ENCODE peak calls at places on chromosomes 11 and 22, in five cellular contexts. S, B, V, Q and A are unnamed samples. For H3K4me1 and H3K9me3, the result is how much of the 10 kb centered on the place peaks cover.

GRCh38 chr22:41001722-41002122 is 50.5 kb downstream of the RBX1 start:
- DNase-seq in S (peak), B (no peak), V (no peak), Q (no peak), A (peak)

GRCh38 chr22:45580703-45581381 is 78.2 kb downstream of the FBLN1 start:
- DNase-seq in S (no peak), B (no peak), V (no peak), Q (no peak), A (no peak)

GRCh38 chr11:2913029-2913431 is 16.2 kb downstream of the PHLDA2 start:
- DNase-seq in S (peak), B (no peak), V (no peak), Q (no peak), A (no peak)

GRCh38 chr22:46547883-46548244 is 10.4 kb upstream of the CELSR1 start:
- DNase-seq in S (peak), B (peak), V (no peak), Q (peak), A (no peak)

GRCh38 chr11:56509439-56509838 is 18.3 kb upstream of the OR5M8 start:
- DNase-seq in S (no peak), B (no peak), V (no peak), Q (no peak), A (no peak)

GRCh38 chr11:45444796-45445195 is 158.7 kb upstream of the SYT13 start:
- DNase-seq in S (peak), B (no peak), V (no peak), Q (no peak), A (no peak)

GRCh38 chr11:36088234-36088975 is 144.5 kb downstream of the LDLRAD3 start:
- DNase-seq in S (no peak), B (no peak), V (no peak), Q (no peak), A (no peak)

GRCh38 chr11:35798983-35799382 is 136.4 kb downstream of the TRIM44 start:
- DNase-seq in S (peak), B (no peak), V (no peak), Q (no peak), A (no peak)

GRCh38 chr11:45410391-45411215 is 124.5 kb upstream of the SYT13 start:
- DNase-seq in S (no peak), B (no peak), V (no peak), Q (no peak), A (no peak)

GRCh38 chr11:34169664-34170063 is 64.2 kb downstream of the NAT10 start:
- DNase-seq in S (no peak), B (no peak), V (no peak), Q (no peak), A (no peak)

DNA sequence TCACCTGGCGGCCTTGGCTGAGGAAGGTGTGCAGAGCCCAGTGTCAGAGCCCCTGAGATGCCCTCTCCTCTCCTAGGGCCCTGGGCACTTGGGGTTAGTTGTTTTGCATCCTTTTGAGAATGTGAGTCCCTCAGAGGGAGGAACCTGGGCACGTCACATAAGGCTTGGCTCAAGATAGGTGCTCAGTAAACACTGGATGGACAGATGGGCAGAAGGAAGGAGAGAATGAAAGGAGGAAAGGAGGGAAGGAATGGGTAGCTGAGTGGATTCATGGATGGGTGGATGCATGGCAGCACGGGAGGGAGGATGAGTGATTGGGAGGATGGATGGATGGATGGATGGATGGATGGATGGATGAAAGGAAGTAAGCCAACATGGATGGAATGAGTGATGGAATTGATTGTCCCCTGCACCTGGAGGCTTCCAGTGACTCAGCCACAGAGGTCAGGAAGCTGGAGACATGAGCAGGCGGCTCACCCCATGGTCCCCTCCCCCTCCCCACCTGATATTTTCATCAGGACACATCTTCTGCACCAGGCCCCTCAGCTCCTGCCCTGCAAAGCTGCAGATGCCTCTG is 62.2 kb downstream of the IGLL1 start:
- DNase-seq in S (no peak), B (no peak), V (no peak), Q (no peak), A (no peak)
- H3K4me1 ChIP-seq in S (under half), B (under half), V (under half), Q (under half), A (under half)

GRCh38 chr11:68375337-68375736 is 62.9 kb downstream of the LRP5 start:
- DNase-seq in S (no peak), B (no peak), V (no peak), Q (no peak), A (no peak)
- H3K4me3 ChIP-seq in S (no peak), B (no peak), V (no peak), Q (no peak), A (no peak)

DNA sequence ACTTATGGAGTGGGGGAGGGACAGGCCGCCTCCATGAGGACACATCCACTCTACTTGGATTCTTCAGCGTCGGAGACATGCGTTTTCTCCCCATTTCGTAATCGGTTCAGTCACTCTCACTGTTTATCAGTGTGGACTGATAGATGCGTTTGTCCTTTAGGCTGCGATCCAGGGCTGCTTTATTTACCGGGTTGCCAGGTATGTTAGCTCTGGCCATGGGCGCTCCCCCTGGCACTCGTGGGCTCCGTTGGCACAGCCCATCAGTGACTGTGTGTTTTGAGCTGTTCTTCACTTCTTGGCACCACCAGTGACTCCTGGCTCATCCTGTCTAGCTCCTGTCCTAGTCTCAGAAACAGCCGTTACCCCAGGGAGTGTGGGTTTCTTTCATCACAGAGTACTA is 1203.3 kb downstream of the BRD1 start:
- DNase-seq in S (peak), B (no peak), V (no peak), Q (no peak), A (no peak)
- H3K9me3 ChIP-seq in S (under half), B (under half), V (under half), Q (under half), A (under half)

DNA sequence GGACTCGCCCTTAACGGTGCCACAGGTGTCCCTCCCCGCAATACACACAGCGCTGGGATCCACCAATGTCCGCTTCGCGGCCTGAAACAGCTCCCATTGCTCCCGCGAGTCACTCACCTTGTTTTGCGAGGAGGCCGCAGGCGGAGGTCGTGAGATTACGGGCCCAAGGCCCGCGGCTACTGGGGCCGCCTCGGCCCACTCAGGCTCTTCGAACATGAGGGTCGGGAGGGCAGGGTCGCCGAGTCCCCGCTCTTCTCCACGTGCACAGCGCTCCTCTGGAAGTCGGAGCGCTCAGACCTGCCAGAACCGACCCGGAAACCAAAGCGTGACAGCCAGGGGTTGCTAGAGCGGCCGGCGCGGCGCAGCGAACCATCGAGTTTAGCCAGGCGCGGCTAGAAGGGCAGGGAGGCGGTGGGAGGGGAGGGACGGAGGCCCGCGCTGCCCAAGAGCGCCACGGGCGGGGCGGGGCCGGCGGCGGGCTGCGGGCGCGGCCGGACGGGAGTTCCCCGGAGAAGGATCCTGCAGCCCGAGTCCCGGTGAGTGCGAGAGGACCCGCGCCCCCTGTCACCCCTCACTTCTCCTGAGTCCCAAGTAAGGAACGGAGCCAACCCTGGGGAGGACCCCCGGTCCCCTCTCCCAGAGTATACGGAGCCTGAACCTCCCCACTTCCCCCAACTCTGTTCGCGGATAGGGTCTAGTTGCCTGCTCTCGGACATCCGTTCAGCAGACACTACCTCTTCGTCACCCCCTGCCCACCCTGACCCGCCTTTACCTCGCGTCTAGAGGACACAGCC is at the start of the genes ILK and RRP8:
- DNase-seq in S (peak), B (peak), V (peak), Q (peak), A (peak)
- H3K4me1 ChIP-seq in S (half or more), B (under half), V (under half), Q (half or more), A (under half)

DNA sequence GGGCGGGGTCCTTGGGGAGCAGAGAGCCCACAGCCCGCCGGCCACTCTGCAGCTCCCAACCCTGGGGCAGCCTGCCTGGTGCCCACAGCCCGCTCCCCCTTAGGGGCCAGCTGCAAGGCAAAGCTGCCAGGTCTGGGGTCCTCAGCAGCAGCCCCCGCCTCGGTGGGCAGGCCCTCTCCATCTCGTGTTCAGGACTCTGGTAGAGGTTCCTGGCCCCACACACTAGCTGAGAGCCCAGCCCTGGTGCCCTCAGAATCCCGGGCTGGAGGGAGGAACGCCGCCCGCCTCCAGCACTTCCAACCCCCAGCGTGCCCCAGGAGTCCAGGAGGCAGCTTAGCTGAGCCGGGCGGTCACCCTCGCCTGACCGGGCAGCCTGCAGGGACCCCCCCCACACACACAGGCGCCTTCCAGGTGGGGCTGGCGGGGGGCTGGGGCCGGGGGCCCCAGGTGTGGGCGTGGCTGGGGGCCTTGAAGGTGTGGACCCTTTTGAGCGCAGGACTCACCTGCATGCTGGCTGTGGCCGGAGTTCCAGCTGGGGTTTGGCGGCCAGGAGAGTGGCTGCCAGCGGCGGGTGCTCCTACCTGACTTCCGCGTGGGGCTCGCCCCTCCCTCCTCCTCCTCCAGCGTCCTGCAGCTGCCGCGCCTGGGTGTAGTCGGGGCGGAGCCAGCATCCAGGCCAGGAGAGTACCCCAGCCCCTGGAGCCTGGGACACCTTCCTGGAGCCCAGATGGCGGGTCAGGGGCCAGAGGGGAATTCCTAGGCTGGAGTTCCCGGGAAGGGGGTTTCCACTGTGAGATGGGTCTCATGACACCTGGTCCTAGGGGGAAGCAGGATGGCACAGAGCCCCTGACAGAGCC is at the start of gene ANO9:
- DNase-seq in S (peak), B (no peak), V (peak), Q (no peak), A (peak)
- H3K4me3 ChIP-seq in S (peak), B (no peak), V (peak), Q (no peak), A (peak)

DNA sequence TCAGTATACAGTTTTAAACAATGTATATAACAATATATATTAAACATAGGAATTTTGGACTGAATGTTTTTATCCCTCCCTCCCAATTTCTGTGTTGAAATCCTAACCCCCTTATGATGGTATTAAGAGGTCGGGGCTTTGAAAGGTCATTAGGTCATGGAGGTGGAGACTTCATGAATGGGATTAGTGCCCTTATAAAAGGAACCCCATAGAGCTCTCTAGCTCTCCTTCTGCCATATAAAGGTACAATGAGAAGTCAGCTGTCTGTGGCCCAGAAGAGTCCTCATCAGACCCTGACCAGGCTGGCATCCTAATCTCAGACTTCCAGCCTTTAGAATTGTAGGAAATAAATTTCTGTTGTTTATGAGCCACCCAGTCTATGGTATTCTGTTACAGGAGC is 6.5 kb downstream of the NNMT start:
- DNase-seq in S (no peak), B (no peak), V (no peak), Q (no peak), A (no peak)
- H3K9me3 ChIP-seq in S (under half), B (under half), V (under half), Q (under half), A (under half)

GRCh38 chr22:35544810-35545209 is 4.2 kb downstream of the RASD2 start:
- DNase-seq in S (no peak), B (no peak), V (no peak), Q (no peak), A (no peak)
- H3K4me1 ChIP-seq in S (under half), B (under half), V (under half), Q (under half), A (under half)

DNA sequence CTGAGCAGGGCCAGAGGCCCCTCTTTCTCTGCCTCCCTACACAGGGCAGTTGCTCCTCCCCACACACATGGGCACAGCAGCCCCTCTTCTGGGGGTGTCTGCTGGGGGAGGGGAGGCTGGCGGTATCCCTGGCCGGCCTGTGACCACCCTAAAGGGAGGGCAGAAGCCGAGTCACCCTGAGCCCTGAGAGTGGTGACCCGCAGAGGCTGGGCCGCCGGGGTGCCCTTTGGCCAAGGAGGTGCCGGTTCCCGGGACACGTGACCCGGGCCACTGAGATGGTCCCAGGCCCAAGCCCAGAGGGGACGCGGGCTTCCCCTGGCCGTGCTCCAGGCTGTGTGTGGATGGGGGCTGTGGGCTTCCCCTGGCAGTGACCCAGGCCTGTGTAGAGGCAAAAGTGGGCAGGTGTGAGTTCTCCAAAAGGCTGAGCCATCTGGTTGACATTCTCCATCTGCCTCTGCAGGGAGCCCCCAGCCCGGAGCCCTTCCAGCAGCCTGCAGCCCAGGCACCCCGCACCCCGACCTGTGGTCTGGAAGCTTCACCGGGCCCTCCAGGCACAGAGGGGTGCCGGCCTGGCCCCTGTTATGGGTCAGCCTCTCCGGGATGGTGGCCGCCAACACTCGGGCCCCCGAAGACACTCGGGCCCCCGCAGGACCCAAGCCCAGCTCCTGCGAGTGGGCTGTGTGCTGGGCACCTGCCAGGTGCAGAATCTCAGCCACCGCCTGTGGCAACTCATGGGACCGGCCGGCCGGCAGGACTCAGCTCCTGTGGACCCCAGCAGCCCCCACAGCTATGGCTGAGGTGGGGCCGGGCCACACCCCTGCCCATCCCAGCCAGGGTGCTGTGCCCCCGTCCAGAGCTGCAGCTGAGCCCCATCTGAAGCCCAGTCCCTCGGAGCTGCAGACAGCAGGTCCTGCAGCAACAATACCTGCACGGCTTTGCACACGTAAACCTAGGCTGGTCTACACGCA is 1.0 kb downstream of the ADM2 start:
- DNase-seq in S (no peak), B (no peak), V (peak), Q (no peak), A (peak)
- H3K4me3 ChIP-seq in S (peak), B (no peak), V (peak), Q (no peak), A (peak)